ENCODE peak calls at places on chromosomes 3 and 15, in four cellular contexts. S is GM12891, C is RWPE1, R is iPS-NIHi11. J is an unnamed sample.

GRCh38 chr3:86175051-86175536 is 815.9 kb downstream of the VGLL3 start:
- DNase-seq in S (no peak), C (no peak), R (peak), J (no peak)

GRCh38 chr15:65578904-65579728 is 31.8 kb downstream of the INTS14 start:
- DNase-seq in S (no peak), C (no peak), R (peak), J (no peak)

GRCh38 chr3:130429069-130430023 is 83.9 kb downstream of the COL6A5 start:
- DNase-seq in S (no peak), C (no peak), R (no peak), J (no peak)

GRCh38 chr3:14535616-14536015 is 4.5 kb downstream of the GRIP2 start:
- DNase-seq in S (no peak), C (no peak), R (no peak), J (no peak)

GRCh38 chr3:187066228-187066995 is 72.9 kb downstream of the RPL39L start:
- DNase-seq in S (peak), C (peak), R (peak), J (peak)

GRCh38 chr3:134423153-134423552 is 48.9 kb upstream of the AMOTL2 start:
- DNase-seq in S (no peak), C (no peak), R (peak), J (no peak)

GRCh38 chr15:25059698-25060471 is 105.1 kb downstream of the SNRPN start:
- DNase-seq in S (no peak), C (no peak), R (no peak), J (no peak)

GRCh38 chr15:40064231-40064894 is 25.4 kb upstream of the SRP14 start:
- DNase-seq in S (no peak), C (no peak), R (no peak), J (no peak)

GRCh38 chr3:193655827-193656433 is 62.9 kb downstream of the OPA1 start:
- DNase-seq in S (no peak), C (no peak), R (no peak), J (no peak)

GRCh38 chr15:80168421-80168820 is 15.6 kb downstream of the FAH start:
- DNase-seq in S (no peak), C (no peak), R (no peak), J (no peak)

GRCh38 chr15:66961901-66962300 is 103.5 kb upstream of the SMAD3 start:
- DNase-seq in S (no peak), C (no peak), R (no peak), J (no peak)

GRCh38 chr3:38009807-38010591 is 19.4 kb downstream of the VILL start:
- DNase-seq in S (no peak), C (no peak), R (no peak), J (no peak)

GRCh38 chr3:195168009-195168759 is 102.8 kb downstream of the XXYLT1 start:
- DNase-seq in S (no peak), C (no peak), R (no peak), J (no peak)

GRCh38 chr3:81490541-81491288 is 270.7 kb downstream of the GBE1 start:
- DNase-seq in S (peak), C (peak), R (peak), J (peak)

GRCh38 chr3:16362781-16363180 is 97.8 kb downstream of the OXNAD1 start:
- DNase-seq in S (no peak), C (no peak), R (no peak), J (no peak)

GRCh38 chr3:119794971-119795612 is 13.2 kb downstream of the NR1I2 start:
- DNase-seq in S (no peak), C (peak), R (peak), J (peak)

J was measured in COLO829.